ENCODE peak calls at places on chromosomes 4 and X, in seven cellular contexts. One of them, this sample, is unnamed.

GRCh38 chrX:77899081-77899828 is at the start of gene COX7B:
- DNase-seq in suprapubic skin: no peak
- DNase-seq in AG10803: peak
- DNase-seq in colonic mucosa: peak
- DNase-seq in cardiac muscle cell: peak
- DNase-seq in stomach: peak
- DNase-seq in IMR-90: peak
- DNase-seq in this sample: peak

GRCh38 chr4:118338981-118339765 is 13.6 kb downstream of the PRSS12 start:
- DNase-seq in suprapubic skin: no peak
- DNase-seq in AG10803: peak
- DNase-seq in colonic mucosa: no peak
- DNase-seq in cardiac muscle cell: no peak
- DNase-seq in stomach: no peak
- DNase-seq in IMR-90: peak
- DNase-seq in this sample: no peak

GRCh38 chr4:57074753-57075152 is 35.4 kb downstream of the IGFBP7 start:
- DNase-seq in suprapubic skin: no peak
- DNase-seq in AG10803: peak
- DNase-seq in colonic mucosa: no peak
- DNase-seq in cardiac muscle cell: no peak
- DNase-seq in stomach: no peak
- DNase-seq in IMR-90: peak
- DNase-seq in this sample: no peak

GRCh38 chrX:12011075-12011474 is 127.2 kb upstream of the FRMPD4 start:
- DNase-seq in suprapubic skin: no peak
- DNase-seq in AG10803: peak
- DNase-seq in colonic mucosa: no peak
- DNase-seq in cardiac muscle cell: no peak
- DNase-seq in stomach: no peak
- DNase-seq in IMR-90: peak
- DNase-seq in this sample: no peak

GRCh38 chr4:16067515-16067914 is 16.3 kb downstream of the PROM1 start:
- DNase-seq in suprapubic skin: no peak
- DNase-seq in AG10803: no peak
- DNase-seq in colonic mucosa: no peak
- DNase-seq in cardiac muscle cell: no peak
- DNase-seq in stomach: peak
- DNase-seq in IMR-90: no peak
- DNase-seq in this sample: no peak

GRCh38 chr4:28313729-28314713 is 1453.4 kb downstream of the STIM2 start:
- DNase-seq in suprapubic skin: no peak
- DNase-seq in AG10803: no peak
- DNase-seq in colonic mucosa: no peak
- DNase-seq in cardiac muscle cell: no peak
- DNase-seq in stomach: no peak
- DNase-seq in IMR-90: no peak
- DNase-seq in this sample: no peak

GRCh38 chr4:128649161-128649560 is 160.3 kb upstream of the JADE1 start:
- DNase-seq in suprapubic skin: no peak
- DNase-seq in AG10803: no peak
- DNase-seq in colonic mucosa: no peak
- DNase-seq in cardiac muscle cell: no peak
- DNase-seq in stomach: no peak
- DNase-seq in IMR-90: no peak
- DNase-seq in this sample: no peak

GRCh38 chr4:16794816-16795445 is 103.5 kb downstream of the LDB2 start:
- DNase-seq in suprapubic skin: peak
- DNase-seq in AG10803: peak
- DNase-seq in colonic mucosa: peak
- DNase-seq in cardiac muscle cell: peak
- DNase-seq in stomach: peak
- DNase-seq in IMR-90: peak
- DNase-seq in this sample: peak

GRCh38 chrX:115311666-115312065 is 22.2 kb downstream of the LUZP4 start:
- DNase-seq in suprapubic skin: no peak
- DNase-seq in AG10803: no peak
- DNase-seq in colonic mucosa: no peak
- DNase-seq in cardiac muscle cell: peak
- DNase-seq in stomach: no peak
- DNase-seq in IMR-90: no peak
- DNase-seq in this sample: no peak

GRCh38 chrX:119762718-119763117 is 4.3 kb downstream of the SOWAHD start:
- DNase-seq in suprapubic skin: no peak
- DNase-seq in AG10803: peak
- DNase-seq in colonic mucosa: no peak
- DNase-seq in cardiac muscle cell: no peak
- DNase-seq in stomach: no peak
- DNase-seq in IMR-90: no peak
- DNase-seq in this sample: no peak

GRCh38 chrX:31832263-31832662 is 760.4 kb upstream of the FTHL17 start:
- DNase-seq in suprapubic skin: no peak
- DNase-seq in AG10803: no peak
- DNase-seq in colonic mucosa: no peak
- DNase-seq in cardiac muscle cell: no peak
- DNase-seq in stomach: no peak
- DNase-seq in IMR-90: no peak
- DNase-seq in this sample: no peak

GRCh38 chr4:110540606-110541440 is 64.9 kb downstream of the ENPEP start:
- DNase-seq in suprapubic skin: no peak
- DNase-seq in AG10803: peak
- DNase-seq in colonic mucosa: no peak
- DNase-seq in cardiac muscle cell: no peak
- DNase-seq in stomach: no peak
- DNase-seq in IMR-90: peak
- DNase-seq in this sample: no peak

GRCh38 chr4:120826853-120827252 is 95.7 kb downstream of the PRDM5 start:
- DNase-seq in suprapubic skin: no peak
- DNase-seq in AG10803: no peak
- DNase-seq in colonic mucosa: no peak
- DNase-seq in cardiac muscle cell: no peak
- DNase-seq in stomach: no peak
- DNase-seq in IMR-90: no peak
- DNase-seq in this sample: no peak

GRCh38 chr4:28279249-28279648 is 1418.6 kb downstream of the STIM2 start:
- DNase-seq in suprapubic skin: no peak
- DNase-seq in AG10803: no peak
- DNase-seq in colonic mucosa: no peak
- DNase-seq in cardiac muscle cell: no peak
- DNase-seq in stomach: no peak
- DNase-seq in IMR-90: no peak
- DNase-seq in this sample: no peak

DNA sequence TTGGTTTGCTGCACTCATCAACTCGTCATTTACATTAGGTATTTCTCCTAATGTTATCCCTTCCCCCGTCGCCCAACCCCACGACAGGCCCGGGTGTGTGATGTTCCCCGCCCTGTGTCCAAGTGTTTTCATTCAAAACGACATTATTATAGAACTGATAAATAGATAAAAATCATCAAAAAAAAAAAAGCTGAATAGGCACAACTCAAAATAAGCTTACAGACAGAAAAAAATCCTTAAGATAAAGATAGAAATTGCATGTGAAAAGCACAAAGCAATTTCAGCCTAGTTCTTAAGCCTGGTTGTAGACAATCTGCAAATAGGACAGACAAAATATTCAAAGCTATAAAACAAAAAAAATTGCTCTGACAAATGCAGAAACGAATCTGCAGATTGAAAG is 142.9 kb upstream of the LNX1 start:
- DNase-seq in suprapubic skin: no peak
- DNase-seq in AG10803: no peak
- DNase-seq in colonic mucosa: no peak
- DNase-seq in cardiac muscle cell: no peak
- DNase-seq in stomach: no peak
- DNase-seq in IMR-90: no peak
- DNase-seq in this sample: no peak
- H3K4me3 ChIP-seq in suprapubic skin: no peak
- H3K4me3 ChIP-seq in AG10803: no peak
- H3K4me3 ChIP-seq in colonic mucosa: no peak
- H3K4me3 ChIP-seq in cardiac muscle cell: no peak
- H3K4me3 ChIP-seq in stomach: no peak
- H3K4me3 ChIP-seq in IMR-90: no peak
- H3K4me3 ChIP-seq in this sample: no peak

GRCh38 chr4:99894998-99895397 is 771 bp upstream of the LAMTOR3 start:
- DNase-seq in suprapubic skin: no peak
- DNase-seq in AG10803: no peak
- DNase-seq in colonic mucosa: no peak
- DNase-seq in cardiac muscle cell: no peak
- DNase-seq in stomach: no peak
- DNase-seq in IMR-90: no peak
- DNase-seq in this sample: peak
- H3K4me3 ChIP-seq in suprapubic skin: peak
- H3K4me3 ChIP-seq in AG10803: peak
- H3K4me3 ChIP-seq in colonic mucosa: peak
- H3K4me3 ChIP-seq in cardiac muscle cell: peak
- H3K4me3 ChIP-seq in stomach: peak
- H3K4me3 ChIP-seq in IMR-90: peak
- H3K4me3 ChIP-seq in this sample: no peak

GRCh38 chr4:169662226-169662625 is 41.8 kb downstream of the CLCN3 start:
- DNase-seq in suprapubic skin: no peak
- DNase-seq in AG10803: no peak
- DNase-seq in colonic mucosa: no peak
- DNase-seq in cardiac muscle cell: no peak
- DNase-seq in stomach: no peak
- DNase-seq in IMR-90: no peak
- DNase-seq in this sample: no peak

GRCh38 chr4:169663402-169663801 is 43.0 kb downstream of the CLCN3 start:
- DNase-seq in suprapubic skin: no peak
- DNase-seq in AG10803: no peak
- DNase-seq in colonic mucosa: no peak
- DNase-seq in cardiac muscle cell: no peak
- DNase-seq in stomach: no peak
- DNase-seq in IMR-90: no peak
- DNase-seq in this sample: no peak

GRCh38 chr4:169664615-169665014 is 44.2 kb downstream of the CLCN3 start:
- DNase-seq in suprapubic skin: no peak
- DNase-seq in AG10803: peak
- DNase-seq in colonic mucosa: no peak
- DNase-seq in cardiac muscle cell: no peak
- DNase-seq in stomach: no peak
- DNase-seq in IMR-90: no peak
- DNase-seq in this sample: no peak

GRCh38 chr4:169665039-169665732 is 44.8 kb downstream of the CLCN3 start:
- DNase-seq in suprapubic skin: no peak
- DNase-seq in AG10803: no peak
- DNase-seq in colonic mucosa: no peak
- DNase-seq in cardiac muscle cell: no peak
- DNase-seq in stomach: no peak
- DNase-seq in IMR-90: no peak
- DNase-seq in this sample: no peak

GRCh38 chr4:169663894-169664293 is 43.5 kb downstream of the CLCN3 start:
- DNase-seq in suprapubic skin: no peak
- DNase-seq in AG10803: no peak
- DNase-seq in colonic mucosa: no peak
- DNase-seq in cardiac muscle cell: no peak
- DNase-seq in stomach: no peak
- DNase-seq in IMR-90: peak
- DNase-seq in this sample: no peak
- H3K4me3 ChIP-seq in suprapubic skin: no peak
- H3K4me3 ChIP-seq in AG10803: no peak
- H3K4me3 ChIP-seq in colonic mucosa: no peak
- H3K4me3 ChIP-seq in cardiac muscle cell: no peak
- H3K4me3 ChIP-seq in stomach: no peak
- H3K4me3 ChIP-seq in IMR-90: no peak
- H3K4me3 ChIP-seq in this sample: no peak

DNA sequence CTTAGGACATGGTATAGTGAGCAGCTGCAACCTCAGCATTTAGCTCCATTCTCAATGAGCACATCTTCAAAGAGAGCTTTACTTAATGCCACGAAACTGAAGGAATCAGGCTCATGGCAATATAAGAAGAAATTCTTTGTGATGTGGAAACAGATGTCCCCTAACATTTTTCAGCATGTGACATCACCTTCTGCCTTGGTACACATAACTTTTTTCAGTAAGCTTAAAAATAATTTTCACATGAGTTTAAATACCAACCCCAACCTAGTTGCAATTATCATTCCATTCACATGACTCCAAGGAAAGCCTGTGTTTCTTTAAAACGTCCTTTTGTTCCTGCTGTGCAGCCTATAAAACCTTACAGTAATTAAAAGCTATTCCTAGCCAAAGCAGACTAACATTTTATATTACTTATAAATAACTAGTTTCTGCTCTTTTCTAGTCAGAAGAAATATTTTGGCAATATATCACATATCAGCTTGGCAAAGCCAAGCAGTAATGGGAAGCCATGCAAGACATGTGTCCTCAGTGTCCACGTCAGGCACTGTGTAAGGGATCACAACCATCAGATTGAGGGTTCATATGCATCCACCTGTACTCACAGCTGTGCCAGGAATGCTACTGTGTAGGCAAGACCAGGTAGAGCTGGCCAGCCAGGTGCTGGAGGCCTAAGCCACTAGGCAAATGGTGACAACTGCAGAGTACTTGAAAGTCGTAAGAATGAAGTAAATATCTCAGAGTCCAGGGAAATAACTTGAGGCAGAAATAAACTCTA is 466.6 kb downstream of the INPP4B start:
- DNase-seq in suprapubic skin: no peak
- DNase-seq in AG10803: peak
- DNase-seq in colonic mucosa: no peak
- DNase-seq in cardiac muscle cell: no peak
- DNase-seq in stomach: no peak
- DNase-seq in IMR-90: peak
- DNase-seq in this sample: no peak
- H3K4me3 ChIP-seq in suprapubic skin: no peak
- H3K4me3 ChIP-seq in AG10803: no peak
- H3K4me3 ChIP-seq in colonic mucosa: no peak
- H3K4me3 ChIP-seq in cardiac muscle cell: no peak
- H3K4me3 ChIP-seq in stomach: no peak
- H3K4me3 ChIP-seq in IMR-90: no peak
- H3K4me3 ChIP-seq in this sample: no peak

GRCh38 chrX:10579753-10580060 is 40.7 kb downstream of the MID1 start:
- DNase-seq in suprapubic skin: no peak
- DNase-seq in AG10803: no peak
- DNase-seq in colonic mucosa: no peak
- DNase-seq in cardiac muscle cell: no peak
- DNase-seq in stomach: no peak
- DNase-seq in IMR-90: peak
- DNase-seq in this sample: no peak
- H3K4me3 ChIP-seq in suprapubic skin: no peak
- H3K4me3 ChIP-seq in AG10803: peak
- H3K4me3 ChIP-seq in colonic mucosa: no peak
- H3K4me3 ChIP-seq in cardiac muscle cell: no peak
- H3K4me3 ChIP-seq in stomach: no peak
- H3K4me3 ChIP-seq in IMR-90: peak
- H3K4me3 ChIP-seq in this sample: no peak

GRCh38 chrX:46571423-46572294 is 1.9 kb upstream of the CHST7 start:
- DNase-seq in suprapubic skin: no peak
- DNase-seq in AG10803: no peak
- DNase-seq in colonic mucosa: no peak
- DNase-seq in cardiac muscle cell: no peak
- DNase-seq in stomach: no peak
- DNase-seq in IMR-90: no peak
- DNase-seq in this sample: no peak
- H3K4me3 ChIP-seq in suprapubic skin: no peak
- H3K4me3 ChIP-seq in AG10803: no peak
- H3K4me3 ChIP-seq in colonic mucosa: no peak
- H3K4me3 ChIP-seq in cardiac muscle cell: no peak
- H3K4me3 ChIP-seq in stomach: no peak
- H3K4me3 ChIP-seq in IMR-90: no peak
- H3K4me3 ChIP-seq in this sample: no peak

GRCh38 chr4:67699603-67700002 is 1.4 kb downstream of the UBA6 start:
- DNase-seq in suprapubic skin: no peak
- DNase-seq in AG10803: no peak
- DNase-seq in colonic mucosa: no peak
- DNase-seq in cardiac muscle cell: no peak
- DNase-seq in stomach: no peak
- DNase-seq in IMR-90: no peak
- DNase-seq in this sample: no peak
- H3K4me3 ChIP-seq in suprapubic skin: peak
- H3K4me3 ChIP-seq in AG10803: peak
- H3K4me3 ChIP-seq in colonic mucosa: no peak
- H3K4me3 ChIP-seq in cardiac muscle cell: peak
- H3K4me3 ChIP-seq in stomach: peak
- H3K4me3 ChIP-seq in IMR-90: peak
- H3K4me3 ChIP-seq in this sample: peak

GRCh38 chr4:133152330-133152791 is 3.3 kb downstream of the PCDH10 start:
- DNase-seq in suprapubic skin: peak
- DNase-seq in AG10803: no peak
- DNase-seq in colonic mucosa: no peak
- DNase-seq in cardiac muscle cell: peak
- DNase-seq in stomach: no peak
- DNase-seq in IMR-90: no peak
- DNase-seq in this sample: no peak
- H3K4me3 ChIP-seq in suprapubic skin: peak
- H3K4me3 ChIP-seq in AG10803: no peak
- H3K4me3 ChIP-seq in colonic mucosa: no peak
- H3K4me3 ChIP-seq in cardiac muscle cell: peak
- H3K4me3 ChIP-seq in stomach: peak
- H3K4me3 ChIP-seq in IMR-90: no peak
- H3K4me3 ChIP-seq in this sample: no peak

This sample was measured in Peyer's patch.